ENCODE peak calls at places on chromosomes 11 and 22, in five cellular contexts. O is stimulated activated CD4-positive, alpha-beta T cell treated with anti-CD3 and anti-CD28 coated beads, Interleukin-12 subunit alpha, Interleukin-12 subunit beta, amount 100 ng/mL, for 48 hours; E is activated T-helper 1 cell treated with Interleukin-2 at 50 U/mL for 16 hours; I is body of pancreas; Y is fibroblast of the conjunctiva. C is an unnamed sample.

GRCh38 chr11:976431-977160 is 50.9 kb downstream of the AP2A2 start:
- DNase-seq in Y (no peak), I (no peak), E (no peak), O (no peak), C (peak)

GRCh38 chr11:26901162-26901561 is 92.8 kb upstream of the FIBIN start:
- DNase-seq in I (no peak), O (no peak), Y (no peak), E (no peak), C (no peak)

GRCh38 chr22:29143848-29144785 is 61.6 kb upstream of the EMID1 start:
- DNase-seq in O (no peak), I (no peak), Y (no peak), E (no peak), C (no peak)

GRCh38 chr22:45351956-45352355 is 42.2 kb downstream of the FAM118A start:
- DNase-seq in E (no peak), Y (no peak), O (no peak), I (no peak), C (no peak)

GRCh38 chr11:78715639-78716311 is 141.1 kb upstream of the NARS2 start:
- DNase-seq in O (peak), Y (peak), E (no peak), I (peak), C (peak)

GRCh38 chr22:22746061-22746962 is 101.9 kb downstream of the GGTLC2 start:
- DNase-seq in E (no peak), Y (no peak), I (no peak), O (no peak), C (no peak)

GRCh38 chr11:79561496-79561895 is 120.7 kb upstream of the TENM4 start:
- DNase-seq in O (no peak), Y (no peak), I (no peak), E (no peak), C (no peak)

GRCh38 chr11:107301886-107302285 is 155.7 kb downstream of the CWF19L2 start:
- DNase-seq in E (no peak), O (no peak), Y (no peak), I (no peak), C (peak)

GRCh38 chr22:20591660-20592310 is 84.4 kb downstream of the MED15 start:
- DNase-seq in Y (peak), O (no peak), I (peak), E (no peak), C (no peak)

C was measured in M059J.